ENCODE peak calls at places on chromosomes 5 and 9, in four cellular contexts. One of them, this sample, is unnamed.

GRCh38 chr5:169805527-169805934 is 168.5 kb downstream of the DOCK2 start:
- DNase-seq in fibroblast of lung: no peak
- DNase-seq in colonic mucosa: no peak
- DNase-seq in PC-3: no peak
- DNase-seq in this sample: peak

GRCh38 chr9:122374885-122375420 is 4.1 kb downstream of the PTGS1 start:
- DNase-seq in fibroblast of lung: peak
- DNase-seq in colonic mucosa: peak
- DNase-seq in PC-3: no peak
- DNase-seq in this sample: peak

GRCh38 chr9:33180526-33181184 is 13.5 kb upstream of the B4GALT1 start:
- DNase-seq in fibroblast of lung: peak
- DNase-seq in colonic mucosa: no peak
- DNase-seq in PC-3: no peak
- DNase-seq in this sample: no peak

GRCh38 chr9:110179734-110180133 is 28.2 kb downstream of the C9orf152 start:
- DNase-seq in fibroblast of lung: peak
- DNase-seq in colonic mucosa: no peak
- DNase-seq in PC-3: peak
- DNase-seq in this sample: no peak

GRCh38 chr5:36371366-36371765 is 69.7 kb upstream of the RANBP3L start:
- DNase-seq in fibroblast of lung: no peak
- DNase-seq in colonic mucosa: no peak
- DNase-seq in PC-3: no peak
- DNase-seq in this sample: no peak

GRCh38 chr5:176596689-176597416 is 13.1 kb downstream of the GPRIN1 start:
- DNase-seq in fibroblast of lung: peak
- DNase-seq in colonic mucosa: peak
- DNase-seq in PC-3: no peak
- DNase-seq in this sample: peak

GRCh38 chr9:86846679-86847078 is 100.6 kb downstream of the GAS1 start:
- DNase-seq in fibroblast of lung: peak
- DNase-seq in colonic mucosa: no peak
- DNase-seq in PC-3: no peak
- DNase-seq in this sample: no peak

GRCh38 chr9:95138474-95138873 is 179.0 kb downstream of the FANCC start:
- DNase-seq in fibroblast of lung: no peak
- DNase-seq in colonic mucosa: no peak
- DNase-seq in PC-3: peak
- DNase-seq in this sample: no peak

GRCh38 chr5:91468643-91469422 is 85.7 kb upstream of the ARRDC3 start:
- DNase-seq in fibroblast of lung: no peak
- DNase-seq in colonic mucosa: no peak
- DNase-seq in PC-3: peak
- DNase-seq in this sample: no peak

GRCh38 chr5:35404701-35405100 is 174.4 kb upstream of the PRLR start:
- DNase-seq in fibroblast of lung: no peak
- DNase-seq in colonic mucosa: no peak
- DNase-seq in PC-3: no peak
- DNase-seq in this sample: no peak

GRCh38 chr5:139272471-139273321 is 20.8 kb upstream of the MATR3 start:
- DNase-seq in fibroblast of lung: peak
- DNase-seq in colonic mucosa: peak
- DNase-seq in PC-3: no peak
- DNase-seq in this sample: no peak

GRCh38 chr9:131587906-131588305 is 42.6 kb downstream of the PRRT1B start:
- DNase-seq in fibroblast of lung: no peak
- DNase-seq in colonic mucosa: no peak
- DNase-seq in PC-3: no peak
- DNase-seq in this sample: no peak

GRCh38 chr9:105710638-105711037 is 16.3 kb downstream of the TMEM38B start:
- DNase-seq in fibroblast of lung: no peak
- DNase-seq in colonic mucosa: no peak
- DNase-seq in PC-3: no peak
- DNase-seq in this sample: no peak

GRCh38 chr5:89759824-89760223 is 649.7 kb downstream of the CETN3 start:
- DNase-seq in fibroblast of lung: no peak
- DNase-seq in colonic mucosa: no peak
- DNase-seq in PC-3: peak
- DNase-seq in this sample: no peak

GRCh38 chr5:34007116-34007674 is 655 bp downstream of the AMACR start:
- DNase-seq in fibroblast of lung: peak
- DNase-seq in colonic mucosa: no peak
- DNase-seq in PC-3: no peak
- DNase-seq in this sample: peak

GRCh38 chr9:15357050-15357653 is 50.1 kb upstream of the TTC39B start:
- DNase-seq in fibroblast of lung: no peak
- DNase-seq in colonic mucosa: peak
- DNase-seq in PC-3: no peak
- DNase-seq in this sample: peak

GRCh38 chr5:81786509-81786908 is 35.6 kb upstream of the SSBP2 start:
- DNase-seq in fibroblast of lung: no peak
- DNase-seq in colonic mucosa: no peak
- DNase-seq in PC-3: no peak
- DNase-seq in this sample: no peak

GRCh38 chr5:81785311-81785710 is 34.4 kb upstream of the SSBP2 start:
- DNase-seq in fibroblast of lung: no peak
- DNase-seq in colonic mucosa: no peak
- DNase-seq in PC-3: peak
- DNase-seq in this sample: no peak

GRCh38 chr5:81789033-81789432 is 38.1 kb upstream of the SSBP2 start:
- DNase-seq in fibroblast of lung: peak
- DNase-seq in colonic mucosa: no peak
- DNase-seq in PC-3: peak
- DNase-seq in this sample: no peak

GRCh38 chr5:81788271-81788670 is 37.4 kb upstream of the SSBP2 start:
- DNase-seq in fibroblast of lung: no peak
- DNase-seq in colonic mucosa: no peak
- DNase-seq in PC-3: no peak
- DNase-seq in this sample: no peak

DNA sequence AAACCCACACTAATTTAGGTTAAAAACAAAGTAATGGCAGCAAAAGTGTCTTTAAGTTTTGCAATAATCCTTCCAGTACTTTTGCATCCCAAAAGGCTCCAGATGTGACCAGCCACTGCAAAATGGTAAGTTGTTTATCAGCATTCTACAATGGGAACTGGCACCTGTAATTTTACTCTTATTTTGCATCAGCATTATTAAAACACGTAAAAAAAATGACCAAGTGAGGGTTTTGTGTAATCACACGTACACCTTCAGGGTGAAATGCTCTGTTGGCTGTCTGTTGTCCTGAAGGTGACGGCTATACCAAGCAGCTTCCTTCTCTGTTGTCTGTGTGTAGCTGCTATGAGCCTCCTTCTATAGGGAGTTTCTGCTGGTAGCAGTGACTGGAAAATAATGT is 36.9 kb upstream of the SSBP2 start:
- DNase-seq in fibroblast of lung: peak
- DNase-seq in colonic mucosa: peak
- DNase-seq in PC-3: no peak
- DNase-seq in this sample: peak
- H3K9ac ChIP-seq in fibroblast of lung: no peak
- H3K9ac ChIP-seq in colonic mucosa: no peak
- H3K9ac ChIP-seq in PC-3: no peak
- H3K9ac ChIP-seq in this sample: no peak

DNA sequence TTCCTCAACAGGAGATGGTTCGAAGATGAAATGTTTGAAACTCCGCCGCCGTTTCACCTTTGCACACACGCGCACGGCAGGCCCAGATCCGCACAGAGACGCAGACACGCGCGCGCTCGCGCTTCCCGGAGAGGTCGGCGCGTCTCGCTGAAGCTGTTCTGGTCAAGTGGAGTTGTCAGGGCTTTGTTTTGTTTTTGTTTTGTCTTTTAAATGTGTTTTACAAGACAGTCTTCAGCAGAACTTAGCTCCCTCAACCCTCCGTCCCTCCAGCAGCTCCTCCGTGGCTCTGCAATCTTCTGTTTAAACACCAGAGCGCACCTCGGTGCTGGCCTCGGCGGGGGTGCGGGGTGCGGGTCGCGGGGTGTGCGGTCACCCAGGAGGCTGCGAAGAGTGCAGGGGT is 5.3 kb upstream of the IRX2 start:
- DNase-seq in fibroblast of lung: no peak
- DNase-seq in colonic mucosa: no peak
- DNase-seq in PC-3: peak
- DNase-seq in this sample: no peak
- H3K9ac ChIP-seq in fibroblast of lung: no peak
- H3K9ac ChIP-seq in colonic mucosa: no peak
- H3K9ac ChIP-seq in PC-3: peak
- H3K9ac ChIP-seq in this sample: no peak

GRCh38 chr5:124732349-124732875 is 14.0 kb downstream of the ZNF608 start:
- DNase-seq in fibroblast of lung: no peak
- DNase-seq in colonic mucosa: no peak
- DNase-seq in PC-3: no peak
- DNase-seq in this sample: no peak
- H3K9ac ChIP-seq in fibroblast of lung: no peak
- H3K9ac ChIP-seq in colonic mucosa: no peak
- H3K9ac ChIP-seq in PC-3: no peak
- H3K9ac ChIP-seq in this sample: no peak

GRCh38 chr5:142313693-142314092 is 11.1 kb downstream of the SPRY4 start:
- DNase-seq in fibroblast of lung: no peak
- DNase-seq in colonic mucosa: no peak
- DNase-seq in PC-3: no peak
- DNase-seq in this sample: no peak

GRCh38 chr5:142311725-142312124 is 13.1 kb downstream of the SPRY4 start:
- DNase-seq in fibroblast of lung: no peak
- DNase-seq in colonic mucosa: no peak
- DNase-seq in PC-3: no peak
- DNase-seq in this sample: no peak

GRCh38 chr5:142313275-142313674 is 11.5 kb downstream of the SPRY4 start:
- DNase-seq in fibroblast of lung: no peak
- DNase-seq in colonic mucosa: no peak
- DNase-seq in PC-3: no peak
- DNase-seq in this sample: no peak

GRCh38 chr5:142310803-142311202 is 14.0 kb downstream of the SPRY4 start:
- DNase-seq in fibroblast of lung: no peak
- DNase-seq in colonic mucosa: no peak
- DNase-seq in PC-3: no peak
- DNase-seq in this sample: no peak

GRCh38 chr5:142312399-142312798 is 12.4 kb downstream of the SPRY4 start:
- DNase-seq in fibroblast of lung: no peak
- DNase-seq in colonic mucosa: no peak
- DNase-seq in PC-3: no peak
- DNase-seq in this sample: no peak
- H3K9ac ChIP-seq in fibroblast of lung: no peak
- H3K9ac ChIP-seq in colonic mucosa: no peak
- H3K9ac ChIP-seq in PC-3: no peak
- H3K9ac ChIP-seq in this sample: no peak

GRCh38 chr5:141477815-141478214 is 2.0 kb downstream of the PCDHGC3 start:
- DNase-seq in fibroblast of lung: no peak
- DNase-seq in colonic mucosa: no peak
- DNase-seq in PC-3: no peak
- DNase-seq in this sample: no peak

GRCh38 chr5:141478321-141478945 is 2.7 kb downstream of the PCDHGC3 start:
- DNase-seq in fibroblast of lung: no peak
- DNase-seq in colonic mucosa: peak
- DNase-seq in PC-3: no peak
- DNase-seq in this sample: no peak

GRCh38 chr5:141477169-141477568 is 1.4 kb downstream of the PCDHGC3 start:
- DNase-seq in fibroblast of lung: no peak
- DNase-seq in colonic mucosa: no peak
- DNase-seq in PC-3: no peak
- DNase-seq in this sample: no peak

GRCh38 chr5:141476132-141476909 is 555 bp downstream of the PCDHGC3 start:
- DNase-seq in fibroblast of lung: peak
- DNase-seq in colonic mucosa: peak
- DNase-seq in PC-3: no peak
- DNase-seq in this sample: peak

GRCh38 chr5:141475625-141476131 is at the start of gene PCDHGC3:
- DNase-seq in fibroblast of lung: peak
- DNase-seq in colonic mucosa: peak
- DNase-seq in PC-3: no peak
- DNase-seq in this sample: peak
- H3K9ac ChIP-seq in fibroblast of lung: peak
- H3K9ac ChIP-seq in colonic mucosa: peak
- H3K9ac ChIP-seq in PC-3: no peak
- H3K9ac ChIP-seq in this sample: peak

GRCh38 chr9:91191443-91192378 is 170.0 kb downstream of the AUH start:
- DNase-seq in fibroblast of lung: no peak
- DNase-seq in colonic mucosa: no peak
- DNase-seq in PC-3: no peak
- DNase-seq in this sample: no peak
- H3K9ac ChIP-seq in fibroblast of lung: peak
- H3K9ac ChIP-seq in colonic mucosa: peak
- H3K9ac ChIP-seq in PC-3: peak
- H3K9ac ChIP-seq in this sample: no peak

DNA sequence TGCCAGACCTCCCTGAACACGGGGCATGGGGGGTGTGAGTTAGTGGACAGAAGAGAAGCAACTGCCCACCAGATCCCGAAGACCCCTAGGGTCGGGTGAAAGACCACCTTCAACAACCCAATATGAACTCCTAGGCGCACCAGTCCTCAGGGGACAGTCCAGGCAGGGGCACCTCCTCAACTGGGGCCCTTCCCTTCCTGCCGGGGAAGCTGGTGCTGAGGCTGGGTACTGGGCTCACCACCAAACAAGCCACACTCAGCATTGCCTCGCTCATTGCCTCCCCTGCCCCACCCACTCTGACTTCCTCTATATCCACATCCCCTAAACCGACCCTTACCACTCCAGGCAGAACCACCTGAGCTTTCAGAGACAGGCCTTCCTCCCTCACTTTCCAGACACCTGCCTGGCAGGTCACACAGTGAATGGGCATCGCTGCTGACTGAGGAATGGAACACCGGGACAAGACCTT is 42.5 kb downstream of the SEMA4D start:
- DNase-seq in fibroblast of lung: no peak
- DNase-seq in colonic mucosa: no peak
- DNase-seq in PC-3: no peak
- DNase-seq in this sample: no peak
- H3K9ac ChIP-seq in fibroblast of lung: no peak
- H3K9ac ChIP-seq in colonic mucosa: no peak
- H3K9ac ChIP-seq in PC-3: no peak
- H3K9ac ChIP-seq in this sample: no peak